ENCODE peak calls at places on chromosomes 11 and 22, in four cellular contexts. O is tibial nerve, J is heart right ventricle, Q is thoracic aorta. S is an unnamed sample. For H3K4me1, the result is how much of the 10 kb centered on the place peaks cover.

GRCh38 chr11:85725510-85726258 is 39.7 kb upstream of the CCDC89 start:
- DNase-seq in J (no peak), O (no peak), Q (no peak), S (no peak)

GRCh38 chr11:78714539-78714938 is 139.9 kb upstream of the NARS2 start:
- DNase-seq in Q (no peak), J (no peak), O (no peak), S (no peak)

GRCh38 chr11:107172996-107173395 is 154.7 kb upstream of the GUCY1A2 start:
- DNase-seq in O (no peak), Q (no peak), J (no peak), S (no peak)

GRCh38 chr11:96207459-96208449 is 135.2 kb downstream of the MAML2 start:
- DNase-seq in J (no peak), Q (no peak), O (no peak), S (no peak)

GRCh38 chr22:39658367-39658766 is 87.8 kb downstream of the CACNA1I start:
- DNase-seq in O (no peak), Q (no peak), J (no peak), S (no peak)

GRCh38 chr11:109945626-109946321 is 147.4 kb upstream of the ZC3H12C start:
- DNase-seq in Q (no peak), J (no peak), O (no peak), S (no peak)

GRCh38 chr22:24601217-24602104 is 1.5 kb upstream of the GGT1 start:
- DNase-seq in O (no peak), Q (no peak), J (peak), S (no peak)

GRCh38 chr11:71301046-71301857 is 48.9 kb upstream of the SHANK2 start:
- DNase-seq in O (no peak), Q (no peak), J (no peak), S (no peak)

GRCh38 chr11:6357222-6357621 is 33.1 kb upstream of the SMPD1 start:
- DNase-seq in J (peak), Q (peak), O (no peak), S (peak)

GRCh38 chr22:26725012-26725676 is 67.8 kb downstream of the MIAT start:
- DNase-seq in Q (no peak), J (no peak), O (no peak), S (no peak)

GRCh38 chr11:116930177-116930576 is 92.8 kb upstream of the APOA1 start:
- DNase-seq in O (no peak), J (no peak), Q (no peak), S (no peak)

GRCh38 chr22:22080270-22080669 is 97.7 kb upstream of the TOP3B start:
- DNase-seq in Q (no peak), J (no peak), O (no peak), S (no peak)

GRCh38 chr22:38927033-38927789 is 30.2 kb upstream of the APOBEC3A start:
- DNase-seq in O (peak), J (peak), Q (peak), S (peak)

GRCh38 chr11:38089728-38090127 is 1491.7 kb upstream of the RAG2 start:
- DNase-seq in O (no peak), J (no peak), Q (no peak), S (no peak)

GRCh38 chr11:67373916-67374570 is 645 bp upstream of the CLCF1 start:
- DNase-seq in Q (peak), O (no peak), J (peak), S (peak)

GRCh38 chr22:19691721-19692341 is 22.5 kb upstream of the SEPTIN5 start:
- DNase-seq in J (no peak), O (no peak), Q (no peak), S (no peak)

GRCh38 chr11:103731681-103732080 is 304.8 kb upstream of the DDI1 start:
- DNase-seq in J (no peak), Q (no peak), O (no peak), S (no peak)

GRCh38 chr11:67345949-67346819 is 7.2 kb downstream of the POLD4 start:
- DNase-seq in O (no peak), Q (no peak), J (no peak), S (peak)

GRCh38 chr11:17779861-17780594 is 45.4 kb downstream of the KCNC1 start:
- DNase-seq in O (no peak), Q (no peak), J (no peak), S (no peak)

DNA sequence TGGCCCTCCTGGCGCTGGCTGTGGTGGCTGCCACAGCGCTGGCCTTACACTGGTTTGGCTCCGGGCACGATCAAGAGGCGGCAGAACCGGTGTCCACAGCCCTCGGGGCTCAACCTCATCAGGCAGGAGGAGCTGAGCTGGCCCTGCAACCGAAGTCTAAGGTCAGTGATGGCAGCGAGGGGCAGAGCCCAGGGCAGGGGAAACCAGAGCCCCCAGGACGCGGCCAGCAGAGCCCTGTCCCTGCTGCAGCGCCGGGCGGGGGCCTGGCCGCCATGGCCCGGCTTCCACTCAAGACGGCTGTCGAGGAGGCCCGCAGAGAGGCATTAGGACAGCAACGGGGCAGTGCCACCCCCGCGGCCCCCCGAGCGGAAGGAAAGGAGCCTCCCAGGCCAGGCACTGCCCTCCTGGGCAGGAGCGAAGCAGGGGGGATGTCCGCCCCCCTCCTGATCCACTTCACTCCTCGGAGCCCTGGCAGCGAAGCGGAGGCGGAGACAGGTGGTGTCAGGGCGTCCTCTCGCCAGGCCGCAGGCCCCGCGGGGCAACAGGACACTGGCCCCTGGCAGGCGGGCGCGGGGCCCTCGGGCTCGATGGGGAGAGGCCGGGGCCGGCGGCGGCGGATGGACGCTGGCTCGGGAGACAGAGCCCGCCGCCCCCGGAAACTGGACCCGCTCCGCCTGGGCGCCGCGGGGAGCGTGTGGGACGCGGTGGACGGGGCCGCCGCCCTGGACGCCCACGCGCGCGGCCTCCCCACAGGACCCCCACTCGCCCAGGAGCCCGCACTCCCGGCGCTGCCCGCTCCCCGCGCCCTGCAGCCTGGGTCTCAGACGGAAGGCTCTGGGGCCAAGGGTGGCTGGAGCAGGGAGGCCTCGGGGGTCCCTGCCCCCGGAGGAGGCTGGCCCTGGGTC is 879 bp downstream of the KLHDC7B start:
- DNase-seq in O (no peak), Q (no peak), J (no peak), S (no peak)
- H3K4me3 ChIP-seq in O (no peak), Q (no peak), J (no peak), S (no peak)

DNA sequence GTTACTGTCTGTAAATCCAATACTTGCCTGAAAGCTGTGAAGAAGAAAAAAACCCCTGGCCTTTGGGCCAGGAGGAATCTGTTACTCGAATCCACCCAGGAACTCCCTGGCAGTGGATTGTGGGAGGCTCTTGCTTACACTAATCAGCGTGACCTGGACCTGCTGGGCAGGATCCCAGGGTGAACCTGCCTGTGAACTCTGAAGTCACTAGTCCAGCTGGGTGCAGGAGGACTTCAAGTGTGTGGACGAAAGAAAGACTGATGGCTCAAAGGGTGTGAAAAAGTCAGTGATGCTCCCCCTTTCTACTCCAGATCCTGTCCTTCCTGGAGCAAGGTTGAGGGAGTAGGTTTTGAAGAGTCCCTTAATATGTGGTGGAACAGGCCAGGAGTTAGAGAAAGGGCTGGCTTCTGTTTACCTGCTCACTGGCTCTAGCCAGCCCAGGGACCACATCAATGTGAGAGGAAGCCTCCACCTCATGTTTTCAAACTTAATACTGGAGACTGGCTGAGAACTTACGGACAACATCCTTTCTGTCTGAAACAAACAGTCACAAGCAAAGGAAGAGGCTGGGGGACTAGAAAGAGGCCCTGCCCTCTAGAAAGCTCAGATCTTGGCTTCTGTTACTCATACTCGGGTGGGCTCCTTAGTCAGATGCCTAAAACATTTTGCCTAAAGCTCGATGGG is 13.5 kb downstream of the PIK3IP1 start:
- DNase-seq in O (no peak), J (no peak), Q (no peak), S (no peak)
- H3K27ac ChIP-seq in O (peak), J (no peak), Q (no peak), S (no peak)

DNA sequence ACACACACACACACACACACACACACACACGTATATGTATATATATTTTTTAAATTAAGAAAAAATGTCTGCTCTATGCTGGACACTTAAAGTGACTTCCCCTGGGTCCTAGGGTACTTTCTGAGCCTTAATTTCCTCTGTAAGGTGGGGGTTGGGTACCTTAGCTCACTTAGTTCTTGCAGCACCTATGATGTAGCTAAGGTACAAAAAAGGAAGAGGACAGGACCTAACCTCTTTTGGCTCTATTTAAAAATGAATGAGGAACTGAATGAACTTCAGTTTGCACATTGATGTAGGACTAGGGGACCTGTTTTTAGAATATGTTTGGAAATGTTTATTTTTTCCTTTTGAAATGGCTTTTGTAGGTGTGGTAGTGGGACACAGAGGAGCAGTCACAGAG is 11.1 kb downstream of the SREBF2 start:
- DNase-seq in J (no peak), O (no peak), Q (no peak), S (no peak)
- H3K4me1 ChIP-seq in J (under half), O (half or more), Q (under half), S (under half)

GRCh38 chr11:73313652-73314051 is 5.6 kb downstream of the ARHGEF17 start:
- DNase-seq in J (no peak), Q (no peak), O (no peak), S (no peak)
- H3K4me3 ChIP-seq in J (peak), Q (peak), O (peak), S (peak)

DNA sequence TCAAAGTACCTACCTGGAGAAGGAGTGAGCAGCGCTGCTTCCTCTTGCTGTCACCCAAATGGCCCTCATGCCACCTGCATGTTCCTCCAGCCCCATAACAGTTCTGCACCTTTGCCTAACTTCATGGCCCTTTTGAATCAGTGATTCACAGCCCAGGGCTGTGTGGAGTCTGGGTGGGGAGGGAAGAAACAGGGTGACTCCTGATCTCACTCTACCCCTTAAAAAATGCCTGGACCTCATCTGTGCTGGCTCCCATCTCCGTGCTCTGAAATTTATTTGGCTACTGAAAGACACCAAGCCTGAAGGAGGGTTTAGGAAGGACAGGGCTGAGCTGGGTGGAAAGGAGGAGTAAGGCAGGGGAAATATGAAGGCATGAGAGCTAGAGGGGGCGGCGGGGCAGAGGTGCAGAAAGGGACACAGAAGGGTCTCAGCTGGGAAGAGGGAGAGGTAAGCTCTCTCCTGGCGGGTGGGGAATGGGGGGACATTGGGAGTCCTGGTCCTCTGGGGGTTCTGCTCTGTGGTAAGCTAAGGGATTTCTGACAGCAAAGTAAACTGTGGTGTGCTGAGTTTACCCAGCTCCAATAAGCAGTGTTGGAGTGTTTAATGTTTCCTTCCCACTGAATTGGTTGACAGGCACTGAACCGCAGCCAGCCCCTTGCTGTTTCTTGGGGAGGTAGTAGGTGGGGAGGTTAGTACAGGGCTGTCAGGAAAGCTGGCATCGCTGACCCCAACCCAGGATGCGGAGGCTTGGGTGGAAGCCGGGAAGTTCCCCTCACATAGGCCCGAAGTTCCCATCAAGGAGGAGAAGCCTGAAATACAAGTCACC is 71.1 kb downstream of the RPUSD4 start:
- DNase-seq in J (no peak), O (no peak), Q (no peak), S (no peak)
- H3K27ac ChIP-seq in J (no peak), O (peak), Q (no peak), S (no peak)

DNA sequence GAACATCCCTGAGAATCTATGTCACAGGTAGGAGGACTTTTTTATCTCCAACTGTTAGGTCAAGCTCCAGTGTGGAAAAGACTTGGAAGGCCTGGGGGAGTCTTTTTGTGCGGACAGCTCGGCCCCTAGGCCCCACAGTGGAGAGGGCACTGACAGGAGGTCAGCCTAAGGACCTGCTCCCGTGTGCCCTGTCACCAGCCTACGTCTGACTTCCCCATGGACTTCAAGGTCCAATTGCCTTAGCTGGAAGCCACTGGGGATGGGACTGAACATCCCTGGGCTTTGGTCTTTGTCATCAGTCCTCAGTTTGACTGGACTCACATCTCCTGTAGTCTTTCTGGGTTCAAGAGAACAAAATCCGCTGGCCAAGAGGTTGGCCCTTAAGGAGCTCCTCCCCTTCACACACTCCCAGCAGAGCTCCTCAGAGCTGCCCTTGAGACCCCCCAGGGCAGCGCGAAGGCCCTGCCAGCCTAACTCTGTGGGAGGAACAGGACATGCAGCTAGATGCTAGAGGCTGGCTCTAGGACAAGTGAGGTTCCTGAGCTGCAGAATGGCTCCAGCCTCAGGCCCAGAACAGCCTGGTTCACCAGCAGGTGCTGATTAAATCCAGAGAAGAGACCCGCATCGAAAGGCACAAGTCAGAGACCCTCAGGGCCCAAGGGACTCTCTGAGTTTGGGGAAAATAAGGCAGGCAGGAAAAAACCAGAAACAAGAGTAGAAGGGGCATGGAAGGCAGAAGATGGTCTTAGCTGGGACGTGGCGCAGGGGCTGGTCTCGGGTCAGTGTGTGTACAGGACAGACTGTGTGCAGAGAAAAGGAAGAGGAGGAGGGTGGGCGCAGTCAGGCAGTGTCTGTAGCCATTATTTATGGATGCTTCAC is 31.6 kb downstream of the PPP2R1B start:
- DNase-seq in Q (no peak), O (no peak), J (peak), S (no peak)
- H3K4me1 ChIP-seq in Q (half or more), O (half or more), J (half or more), S (half or more)

DNA sequence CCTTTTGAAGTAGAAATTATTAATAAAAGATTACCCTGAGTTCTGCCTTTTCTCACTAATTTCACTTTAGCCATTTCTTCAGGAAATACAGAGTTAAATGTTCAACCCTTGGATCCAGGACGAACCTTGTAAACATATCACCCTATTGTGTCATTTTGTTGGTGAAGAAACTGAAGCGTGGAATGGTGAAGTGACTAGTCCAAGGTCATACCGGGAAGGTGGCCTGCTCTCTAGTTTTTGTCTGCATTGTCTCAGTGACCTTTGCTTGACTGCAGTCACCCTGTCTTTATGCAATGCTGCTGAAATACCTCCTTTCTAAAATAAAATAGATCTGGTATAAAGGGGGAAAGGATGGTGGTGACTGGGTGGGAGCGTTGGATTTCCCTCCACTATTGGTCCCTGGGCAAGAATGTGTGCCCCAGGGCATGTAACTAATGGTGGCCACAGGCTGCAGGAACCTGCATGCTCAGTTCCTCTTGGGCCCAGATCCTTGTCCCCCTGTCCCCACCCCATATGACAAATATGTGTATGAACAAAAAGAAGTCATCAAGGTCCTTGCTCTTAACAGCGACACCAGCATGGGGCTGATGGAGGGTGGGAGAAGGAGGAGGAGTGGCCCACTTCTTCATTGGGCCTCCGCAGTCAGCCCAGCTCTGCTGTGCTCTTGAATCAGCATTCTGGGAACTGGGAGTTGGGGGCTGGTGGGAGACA is 977 bp upstream of the SORL1-AS1 start:
- DNase-seq in O (no peak), Q (no peak), J (no peak), S (no peak)
- H3K4me3 ChIP-seq in O (peak), Q (peak), J (no peak), S (no peak)

GRCh38 chr11:35389112-35389511 is 30.2 kb downstream of the SLC1A2 start:
- DNase-seq in Q (no peak), O (no peak), J (no peak), S (no peak)
- H3K27ac ChIP-seq in Q (no peak), O (no peak), J (no peak), S (no peak)

DNA sequence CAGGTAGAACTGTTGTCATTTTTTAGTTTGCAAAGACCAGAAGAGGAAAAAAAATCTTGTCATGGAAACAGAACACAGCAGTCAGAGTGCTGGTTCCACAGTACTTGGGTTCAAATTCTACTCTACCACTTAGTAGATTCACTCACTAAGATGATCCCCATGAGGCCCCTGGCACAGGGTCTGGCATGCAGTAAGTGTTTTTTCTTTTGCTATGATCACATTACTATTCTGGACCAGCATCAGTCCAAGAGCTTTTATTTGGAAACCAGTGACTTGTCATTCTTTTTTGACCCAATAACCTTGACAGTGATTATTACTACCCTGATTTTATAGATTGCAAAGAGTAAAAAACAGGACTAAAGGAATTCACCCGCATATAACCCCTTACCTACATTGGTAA is 4.1 kb downstream of the EEF1G start:
- DNase-seq in O (no peak), J (no peak), Q (no peak), S (no peak)
- H3K4me1 ChIP-seq in O (under half), J (under half), Q (under half), S (under half)

GRCh38 chr11:20351870-20352269 is 11.6 kb upstream of the HTATIP2 start:
- DNase-seq in Q (no peak), O (no peak), J (no peak), S (no peak)

GRCh38 chr11:20353829-20354434 is 9.6 kb upstream of the HTATIP2 start:
- DNase-seq in J (no peak), Q (no peak), O (no peak), S (no peak)

GRCh38 chr11:20357150-20357549 is 6.4 kb upstream of the HTATIP2 start:
- DNase-seq in Q (no peak), O (no peak), J (no peak), S (no peak)

GRCh38 chr11:20355221-20356219 is 8.0 kb upstream of the HTATIP2 start:
- DNase-seq in O (no peak), Q (no peak), J (no peak), S (no peak)

GRCh38 chr11:20351151-20351550 is 12.4 kb upstream of the HTATIP2 start:
- DNase-seq in O (no peak), J (no peak), Q (no peak), S (no peak)
- H3K4me3 ChIP-seq in O (no peak), J (no peak), Q (no peak), S (no peak)